ENCODE peak calls at places on chromosome 19, in seven cellular contexts. E is adrenal gland, S is GM23248, J is uterus, Q is ascending aorta, L is pancreas, D is spleen. R is an unnamed sample.

GRCh38 chr19:2495651-2496316 is 19.9 kb downstream of the GADD45B start:
- DNase-seq in J (peak; percentile 46), S (peak; percentile 71), Q (no peak), E (peak; percentile 69), L (peak; percentile 61), D (no peak), R (no peak)

GRCh38 chr19:43820098-43820860 is 6.8 kb upstream of the ZNF283 start:
- DNase-seq in L (no peak), S (peak; percentile 78), Q (no peak), E (peak; percentile 61), J (peak; percentile 25), D (no peak), R (no peak)

GRCh38 chr19:49533551-49534488 is 6.0 kb downstream of the RCN3 start:
- DNase-seq in E (peak; percentile 79), S (peak; percentile 78), L (peak; percentile 94), D (peak; percentile 94), J (peak; percentile 79), Q (no peak), R (no peak)

GRCh38 chr19:4018140-4018613 is 10.6 kb downstream of the PIAS4 start:
- DNase-seq in S (no peak), D (no peak), L (no peak), J (no peak), Q (no peak), E (no peak), R (no peak)

GRCh38 chr19:41324921-41325639 is 15.1 kb downstream of the CCDC97 start:
- DNase-seq in D (peak; percentile 87), J (peak; percentile 80), E (peak; percentile 91), Q (peak; percentile 58), L (peak; percentile 75), S (peak; percentile 92), R (no peak)

GRCh38 chr19:1019980-1020867 is 699 bp downstream of the TMEM259 start:
- DNase-seq in Q (no peak), L (no peak), S (no peak), E (peak; percentile 76), D (peak; percentile 91), J (peak; percentile 56), R (no peak)

GRCh38 chr19:10587022-10587838 is at the start of gene AP1M2:
- DNase-seq in S (no peak), D (no peak), L (peak; percentile 78), J (no peak), E (no peak), Q (no peak), R (no peak)

GRCh38 chr19:3605361-3605760 is 1.3 kb downstream of the TBXA2R start:
- DNase-seq in J (no peak), L (no peak), D (no peak), E (no peak), S (no peak), Q (no peak), R (no peak)

GRCh38 chr19:36182612-36183454 is 30.6 kb upstream of the COX7A1 start:
- DNase-seq in E (no peak), Q (no peak), L (no peak), D (no peak), S (no peak), J (no peak), R (no peak)

GRCh38 chr19:6579450-6580178 is 11.3 kb downstream of the CD70 start:
- DNase-seq in Q (no peak), S (no peak), J (no peak), E (no peak), L (no peak), D (no peak), R (no peak)

GRCh38 chr19:29690842-29691241 is 24.2 kb downstream of the C19orf12 start:
- DNase-seq in D (peak; percentile 45), J (no peak), Q (no peak), L (no peak), E (no peak), S (peak; percentile 65), R (no peak)

GRCh38 chr19:54114340-54114826 is 1.1 kb downstream of the TFPT start:
- DNase-seq in J (no peak), S (peak; percentile 75), D (peak; percentile 90), L (no peak), Q (no peak), E (no peak), R (no peak)

GRCh38 chr19:18321729-18322091 is 1.2 kb downstream of the LSM4 start:
- DNase-seq in S (peak; percentile 55), E (no peak), Q (no peak), D (no peak), L (no peak), J (no peak), R (no peak)

GRCh38 chr19:17530586-17530985 is 19.1 kb downstream of the PGLS start:
- DNase-seq in S (no peak), E (no peak), D (no peak), J (no peak), Q (no peak), L (no peak), R (no peak)

GRCh38 chr19:1446713-1447564 is 3.0 kb upstream of the APC2 start:
- DNase-seq in J (no peak), D (no peak), L (no peak), E (no peak), Q (no peak), S (peak; percentile 33), R (no peak)

GRCh38 chr19:7603919-7604318 is 8.3 kb downstream of the CAMSAP3 start:
- DNase-seq in S (no peak), L (no peak), Q (no peak), D (no peak), J (no peak), E (no peak), R (no peak)

GRCh38 chr19:11578342-11579142 is 1.1 kb upstream of the ACP5 start:
- DNase-seq in Q (no peak), S (no peak), D (peak; percentile 89), J (peak; percentile 46), E (no peak), L (peak; percentile 66), R (no peak)

GRCh38 chr19:45496349-45496953 is 396 bp downstream of the RTN2 start:
- DNase-seq in J (peak; percentile 46), S (peak; percentile 62), Q (no peak), D (peak; percentile 91), L (peak; percentile 79), E (no peak), R (no peak)

GRCh38 chr19:18500820-18501219 is 21.1 kb downstream of the ELL start:
- DNase-seq in D (peak; percentile 70), E (no peak), L (no peak), S (no peak), J (peak; percentile 58), Q (no peak), R (no peak)

GRCh38 chr19:47445527-47445926 is 26.2 kb downstream of the SLC8A2 start:
- DNase-seq in L (no peak), D (no peak), S (no peak), J (no peak), E (no peak), Q (no peak), R (no peak)

GRCh38 chr19:31538879-31539278 is 189.6 kb upstream of the TSHZ3 start:
- DNase-seq in E (no peak), D (no peak), L (no peak), J (no peak), Q (no peak), S (no peak), R (peak; percentile 19)

DNA sequence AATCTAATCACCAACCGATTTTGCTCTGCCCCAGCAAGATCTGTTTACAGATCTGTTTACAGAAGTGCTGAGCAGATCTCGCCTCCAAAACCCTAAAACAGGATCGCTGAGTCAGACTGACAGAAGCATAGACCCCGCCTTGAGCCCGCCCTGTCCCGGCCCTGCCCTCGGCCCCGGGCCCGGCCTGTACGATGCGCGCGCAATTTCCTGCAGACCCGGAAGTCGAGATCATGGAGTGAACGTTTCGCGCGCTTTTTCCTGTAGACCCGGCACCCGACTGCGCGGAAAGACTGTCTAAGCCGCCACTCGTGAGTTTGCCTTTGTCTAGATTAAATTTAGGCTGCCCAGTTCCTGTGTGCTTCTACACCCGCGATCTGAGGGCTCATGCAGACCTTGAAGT is at the start of gene ZNF534:
- DNase-seq in Q (no peak), J (no peak), L (no peak), S (no peak), E (no peak), D (no peak), R (no peak)
- H3K9me3 ChIP-seq in Q (peaks cover 30% of the 10 kb centered on the region), J (peaks cover 10% of the 10 kb centered on the region), L (no peaks in the 10 kb centered on the region), S (no peaks in the 10 kb centered on the region), E (no peaks in the 10 kb centered on the region), D (peaks cover 87% of the 10 kb centered on the region), R (peaks cover 11% of the 10 kb centered on the region)

GRCh38 chr19:13984186-13984585 is 21.9 kb downstream of the RFX1 start:
- DNase-seq in L (no peak), Q (no peak), E (no peak), J (no peak), S (no peak), D (no peak), R (no peak)
- H3K4me1 ChIP-seq in L (no peaks in the 10 kb centered on the region), Q (peaks cover 8% of the 10 kb centered on the region), E (peaks cover 13% of the 10 kb centered on the region), J (no peaks in the 10 kb centered on the region), S (peaks cover 7% of the 10 kb centered on the region), D (peaks cover 86% of the 10 kb centered on the region), R (peaks cover 15% of the 10 kb centered on the region)

GRCh38 chr19:39333507-39333906 is 2.3 kb downstream of the GMFG start:
- DNase-seq in J (no peak), E (no peak), Q (no peak), L (no peak), D (no peak), S (no peak), R (no peak)

GRCh38 chr19:39335168-39335567 is 675 bp downstream of the GMFG start:
- DNase-seq in L (no peak), D (peak; percentile 84), S (no peak), E (no peak), Q (no peak), J (no peak), R (no peak)

GRCh38 chr19:39336483-39336882 is 640 bp upstream of the GMFG start:
- DNase-seq in S (no peak), L (no peak), Q (no peak), D (no peak), J (no peak), E (no peak), R (no peak)

GRCh38 chr19:39332293-39332692 is 3.5 kb downstream of the GMFG start:
- DNase-seq in S (no peak), D (no peak), J (no peak), Q (no peak), L (no peak), E (no peak), R (no peak)

GRCh38 chr19:39334444-39334976 is 1.3 kb downstream of the GMFG start:
- DNase-seq in J (no peak), S (no peak), L (no peak), Q (no peak), D (no peak), E (no peak), R (no peak)
- H3K4me3 ChIP-seq in J (no peak overlapping the region), S (no peak overlapping the region), L (no peak overlapping the region), Q (no peak overlapping the region), D (peak overlapping the region; percentile 76), E (no peak overlapping the region), R (no peak overlapping the region)

GRCh38 chr19:5254944-5255343 is 85.7 kb downstream of the PTPRS start:
- DNase-seq in D (no peak), E (no peak), Q (no peak), L (no peak), J (no peak), S (no peak), R (no peak)
- H3K9me3 ChIP-seq in D (peaks cover 22% of the 10 kb centered on the region), E (no peaks in the 10 kb centered on the region), Q (peaks cover 12% of the 10 kb centered on the region), L (no peaks in the 10 kb centered on the region), J (peaks cover 18% of the 10 kb centered on the region), S (no peaks in the 10 kb centered on the region), R (peaks cover 9% of the 10 kb centered on the region)